ENCODE peak calls at places on chromosomes 5 and 9, in seven cellular contexts. One of them, this sample, is unnamed. For H3K27me3 and H3K36me3, the result is how much of the 10 kb centered on the place peaks cover.

GRCh38 chr5:98637607-98638006 is 135.9 kb upstream of the RGMB start:
- DNase-seq in heart left ventricle: no peak
- DNase-seq in esophagus squamous epithelium: no peak
- DNase-seq in endothelial cell of umbilical vein: no peak
- DNase-seq in bronchial epithelial cell: no peak
- DNase-seq in mammary epithelial cell: no peak
- DNase-seq in RWPE2: no peak
- DNase-seq in this sample: no peak

GRCh38 chr9:135326141-135326540 is 153.4 kb upstream of the PPP1R26 start:
- DNase-seq in bronchial epithelial cell: no peak
- DNase-seq in endothelial cell of umbilical vein: no peak
- DNase-seq in mammary epithelial cell: no peak
- DNase-seq in heart left ventricle: no peak
- DNase-seq in RWPE2: no peak
- DNase-seq in esophagus squamous epithelium: no peak
- DNase-seq in this sample: no peak

GRCh38 chr5:56350030-56350594 is 117.0 kb upstream of the ANKRD55 start:
- DNase-seq in mammary epithelial cell: no peak
- DNase-seq in bronchial epithelial cell: no peak
- DNase-seq in esophagus squamous epithelium: no peak
- DNase-seq in endothelial cell of umbilical vein: no peak
- DNase-seq in heart left ventricle: no peak
- DNase-seq in RWPE2: no peak
- DNase-seq in this sample: no peak

GRCh38 chr9:134188421-134189166 is 24.2 kb upstream of the RNU6ATAC start:
- DNase-seq in heart left ventricle: peak
- DNase-seq in endothelial cell of umbilical vein: no peak
- DNase-seq in bronchial epithelial cell: no peak
- DNase-seq in esophagus squamous epithelium: no peak
- DNase-seq in mammary epithelial cell: no peak
- DNase-seq in RWPE2: no peak
- DNase-seq in this sample: no peak

GRCh38 chr9:126470251-126470993 is 143.3 kb upstream of the LMX1B start:
- DNase-seq in bronchial epithelial cell: no peak
- DNase-seq in heart left ventricle: peak
- DNase-seq in RWPE2: peak
- DNase-seq in endothelial cell of umbilical vein: no peak
- DNase-seq in mammary epithelial cell: no peak
- DNase-seq in esophagus squamous epithelium: no peak
- DNase-seq in this sample: no peak

GRCh38 chr5:59002162-59002825 is 419.4 kb downstream of the RAB3C start:
- DNase-seq in esophagus squamous epithelium: no peak
- DNase-seq in endothelial cell of umbilical vein: no peak
- DNase-seq in heart left ventricle: no peak
- DNase-seq in RWPE2: no peak
- DNase-seq in bronchial epithelial cell: no peak
- DNase-seq in mammary epithelial cell: no peak
- DNase-seq in this sample: no peak

GRCh38 chr5:119943148-119943547 is 313.8 kb downstream of the FAM170A start:
- DNase-seq in esophagus squamous epithelium: no peak
- DNase-seq in mammary epithelial cell: no peak
- DNase-seq in heart left ventricle: no peak
- DNase-seq in bronchial epithelial cell: peak
- DNase-seq in endothelial cell of umbilical vein: peak
- DNase-seq in RWPE2: no peak
- DNase-seq in this sample: no peak

GRCh38 chr5:120139039-120139438 is 325.1 kb upstream of the PRR16 start:
- DNase-seq in esophagus squamous epithelium: no peak
- DNase-seq in heart left ventricle: no peak
- DNase-seq in bronchial epithelial cell: peak
- DNase-seq in RWPE2: no peak
- DNase-seq in endothelial cell of umbilical vein: peak
- DNase-seq in mammary epithelial cell: peak
- DNase-seq in this sample: no peak

GRCh38 chr9:136991993-136992818 is at the start of gene PAXX:
- DNase-seq in endothelial cell of umbilical vein: peak
- DNase-seq in RWPE2: peak
- DNase-seq in heart left ventricle: peak
- DNase-seq in esophagus squamous epithelium: peak
- DNase-seq in bronchial epithelial cell: peak
- DNase-seq in mammary epithelial cell: peak
- DNase-seq in this sample: peak

GRCh38 chr5:10622810-10623209 is 58.9 kb downstream of the ANKRD33B start:
- DNase-seq in heart left ventricle: no peak
- DNase-seq in bronchial epithelial cell: no peak
- DNase-seq in esophagus squamous epithelium: no peak
- DNase-seq in RWPE2: no peak
- DNase-seq in mammary epithelial cell: no peak
- DNase-seq in endothelial cell of umbilical vein: no peak
- DNase-seq in this sample: no peak

GRCh38 chr5:72917371-72917776 is 38.5 kb upstream of the FCHO2 start:
- DNase-seq in heart left ventricle: no peak
- DNase-seq in bronchial epithelial cell: no peak
- DNase-seq in mammary epithelial cell: no peak
- DNase-seq in RWPE2: no peak
- DNase-seq in endothelial cell of umbilical vein: no peak
- DNase-seq in esophagus squamous epithelium: no peak
- DNase-seq in this sample: no peak

GRCh38 chr5:178589180-178590140 is 733 bp downstream of the COL23A1 start:
- DNase-seq in bronchial epithelial cell: no peak
- DNase-seq in heart left ventricle: no peak
- DNase-seq in RWPE2: no peak
- DNase-seq in mammary epithelial cell: peak
- DNase-seq in endothelial cell of umbilical vein: peak
- DNase-seq in esophagus squamous epithelium: no peak
- DNase-seq in this sample: no peak

GRCh38 chr5:61228691-61229280 is 66.5 kb upstream of the SMIM15 start:
- DNase-seq in bronchial epithelial cell: peak
- DNase-seq in esophagus squamous epithelium: no peak
- DNase-seq in heart left ventricle: no peak
- DNase-seq in endothelial cell of umbilical vein: peak
- DNase-seq in mammary epithelial cell: peak
- DNase-seq in RWPE2: no peak
- DNase-seq in this sample: no peak

GRCh38 chr5:524442-525163 is at the start of gene SLC9A3:
- DNase-seq in bronchial epithelial cell: no peak
- DNase-seq in esophagus squamous epithelium: no peak
- DNase-seq in mammary epithelial cell: no peak
- DNase-seq in heart left ventricle: no peak
- DNase-seq in RWPE2: no peak
- DNase-seq in endothelial cell of umbilical vein: no peak
- DNase-seq in this sample: no peak

GRCh38 chr5:525164-525761 is 1.0 kb upstream of the SLC9A3 start:
- DNase-seq in RWPE2: no peak
- DNase-seq in bronchial epithelial cell: no peak
- DNase-seq in heart left ventricle: peak
- DNase-seq in esophagus squamous epithelium: no peak
- DNase-seq in mammary epithelial cell: no peak
- DNase-seq in endothelial cell of umbilical vein: no peak
- DNase-seq in this sample: no peak

GRCh38 chr5:526456-527088 is 2.3 kb upstream of the SLC9A3 start:
- DNase-seq in endothelial cell of umbilical vein: no peak
- DNase-seq in RWPE2: no peak
- DNase-seq in mammary epithelial cell: no peak
- DNase-seq in bronchial epithelial cell: no peak
- DNase-seq in esophagus squamous epithelium: no peak
- DNase-seq in heart left ventricle: no peak
- DNase-seq in this sample: no peak

GRCh38 chr5:527646-528591 is 3.7 kb upstream of the SLC9A3 start:
- DNase-seq in mammary epithelial cell: no peak
- DNase-seq in esophagus squamous epithelium: no peak
- DNase-seq in heart left ventricle: peak
- DNase-seq in RWPE2: no peak
- DNase-seq in bronchial epithelial cell: no peak
- DNase-seq in endothelial cell of umbilical vein: no peak
- DNase-seq in this sample: no peak

GRCh38 chr5:525916-526315 is 1.7 kb upstream of the SLC9A3 start:
- DNase-seq in mammary epithelial cell: no peak
- DNase-seq in bronchial epithelial cell: no peak
- DNase-seq in endothelial cell of umbilical vein: no peak
- DNase-seq in heart left ventricle: peak
- DNase-seq in esophagus squamous epithelium: no peak
- DNase-seq in RWPE2: no peak
- DNase-seq in this sample: no peak
- H3K27me3 ChIP-seq in mammary epithelial cell: under half
- H3K27me3 ChIP-seq in bronchial epithelial cell: under half
- H3K27me3 ChIP-seq in endothelial cell of umbilical vein: half or more
- H3K27me3 ChIP-seq in heart left ventricle: half or more
- H3K27me3 ChIP-seq in esophagus squamous epithelium: half or more
- H3K27me3 ChIP-seq in RWPE2: half or more
- H3K27me3 ChIP-seq in this sample: under half

GRCh38 chr9:21584890-21585289 is 102.8 kb upstream of the IFNE start:
- DNase-seq in bronchial epithelial cell: no peak
- DNase-seq in RWPE2: no peak
- DNase-seq in esophagus squamous epithelium: no peak
- DNase-seq in heart left ventricle: no peak
- DNase-seq in endothelial cell of umbilical vein: peak
- DNase-seq in mammary epithelial cell: no peak
- DNase-seq in this sample: no peak

GRCh38 chr9:21589344-21590056 is 107.4 kb upstream of the IFNE start:
- DNase-seq in RWPE2: no peak
- DNase-seq in heart left ventricle: no peak
- DNase-seq in esophagus squamous epithelium: no peak
- DNase-seq in bronchial epithelial cell: no peak
- DNase-seq in mammary epithelial cell: no peak
- DNase-seq in endothelial cell of umbilical vein: no peak
- DNase-seq in this sample: no peak

GRCh38 chr9:21590058-21590996 is 108.2 kb upstream of the IFNE start:
- DNase-seq in bronchial epithelial cell: peak
- DNase-seq in esophagus squamous epithelium: no peak
- DNase-seq in endothelial cell of umbilical vein: no peak
- DNase-seq in mammary epithelial cell: peak
- DNase-seq in heart left ventricle: no peak
- DNase-seq in RWPE2: no peak
- DNase-seq in this sample: no peak

GRCh38 chr9:21583628-21584027 is 101.5 kb upstream of the IFNE start:
- DNase-seq in bronchial epithelial cell: no peak
- DNase-seq in esophagus squamous epithelium: no peak
- DNase-seq in RWPE2: no peak
- DNase-seq in heart left ventricle: no peak
- DNase-seq in endothelial cell of umbilical vein: no peak
- DNase-seq in mammary epithelial cell: no peak
- DNase-seq in this sample: no peak

GRCh38 chr9:21585756-21586752 is 103.9 kb upstream of the IFNE start:
- DNase-seq in bronchial epithelial cell: peak
- DNase-seq in mammary epithelial cell: no peak
- DNase-seq in endothelial cell of umbilical vein: no peak
- DNase-seq in RWPE2: no peak
- DNase-seq in esophagus squamous epithelium: no peak
- DNase-seq in heart left ventricle: no peak
- DNase-seq in this sample: no peak
- TF ChIP-seq CTCF in bronchial epithelial cell: peak
- TF ChIP-seq CTCF in mammary epithelial cell: peak
- TF ChIP-seq CTCF in endothelial cell of umbilical vein: no peak
- TF ChIP-seq CTCF in RWPE2: peak
- TF ChIP-seq CTCF in esophagus squamous epithelium: no peak
- TF ChIP-seq CTCF in heart left ventricle: no peak
- TF ChIP-seq CTCF in this sample: no peak

GRCh38 chr5:29992248-29992647 is 1201.2 kb upstream of the CDH6 start:
- DNase-seq in bronchial epithelial cell: no peak
- DNase-seq in heart left ventricle: no peak
- DNase-seq in RWPE2: no peak
- DNase-seq in esophagus squamous epithelium: no peak
- DNase-seq in endothelial cell of umbilical vein: no peak
- DNase-seq in mammary epithelial cell: no peak
- DNase-seq in this sample: no peak

GRCh38 chr5:29995154-29995553 is 1198.3 kb upstream of the CDH6 start:
- DNase-seq in mammary epithelial cell: no peak
- DNase-seq in endothelial cell of umbilical vein: no peak
- DNase-seq in bronchial epithelial cell: no peak
- DNase-seq in RWPE2: no peak
- DNase-seq in esophagus squamous epithelium: no peak
- DNase-seq in heart left ventricle: no peak
- DNase-seq in this sample: no peak

GRCh38 chr5:29993286-29993685 is 1200.2 kb upstream of the CDH6 start:
- DNase-seq in heart left ventricle: no peak
- DNase-seq in RWPE2: no peak
- DNase-seq in bronchial epithelial cell: no peak
- DNase-seq in endothelial cell of umbilical vein: no peak
- DNase-seq in mammary epithelial cell: no peak
- DNase-seq in esophagus squamous epithelium: no peak
- DNase-seq in this sample: no peak

GRCh38 chr5:29990681-29991080 is 1202.8 kb upstream of the CDH6 start:
- DNase-seq in heart left ventricle: no peak
- DNase-seq in mammary epithelial cell: no peak
- DNase-seq in bronchial epithelial cell: no peak
- DNase-seq in esophagus squamous epithelium: no peak
- DNase-seq in RWPE2: no peak
- DNase-seq in endothelial cell of umbilical vein: no peak
- DNase-seq in this sample: no peak

DNA sequence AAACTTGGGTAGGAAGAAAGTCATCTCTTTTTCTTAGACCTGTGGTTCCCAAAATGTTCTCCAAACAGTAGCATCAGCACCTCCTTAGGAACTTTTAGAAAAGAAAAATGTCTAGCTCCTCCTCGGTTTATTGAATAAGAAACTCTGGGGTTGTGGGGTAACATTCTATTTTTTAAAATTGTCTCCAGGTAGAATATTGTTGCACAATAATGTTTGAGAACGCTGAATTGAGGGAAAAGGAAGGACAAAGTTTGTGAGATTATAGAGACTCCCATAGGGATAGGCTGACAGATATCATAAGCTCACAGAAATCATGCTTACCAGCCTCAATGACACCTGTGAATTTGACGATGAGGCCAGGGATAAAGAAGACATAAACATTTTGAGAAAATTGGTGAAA is 1199.0 kb upstream of the CDH6 start:
- DNase-seq in RWPE2: no peak
- DNase-seq in esophagus squamous epithelium: no peak
- DNase-seq in heart left ventricle: no peak
- DNase-seq in mammary epithelial cell: no peak
- DNase-seq in endothelial cell of umbilical vein: no peak
- DNase-seq in bronchial epithelial cell: no peak
- DNase-seq in this sample: no peak
- H3K36me3 ChIP-seq in RWPE2: under half
- H3K36me3 ChIP-seq in esophagus squamous epithelium: under half
- H3K36me3 ChIP-seq in heart left ventricle: under half
- H3K36me3 ChIP-seq in mammary epithelial cell: under half
- H3K36me3 ChIP-seq in endothelial cell of umbilical vein: under half
- H3K36me3 ChIP-seq in bronchial epithelial cell: under half
- H3K36me3 ChIP-seq in this sample: under half

DNA sequence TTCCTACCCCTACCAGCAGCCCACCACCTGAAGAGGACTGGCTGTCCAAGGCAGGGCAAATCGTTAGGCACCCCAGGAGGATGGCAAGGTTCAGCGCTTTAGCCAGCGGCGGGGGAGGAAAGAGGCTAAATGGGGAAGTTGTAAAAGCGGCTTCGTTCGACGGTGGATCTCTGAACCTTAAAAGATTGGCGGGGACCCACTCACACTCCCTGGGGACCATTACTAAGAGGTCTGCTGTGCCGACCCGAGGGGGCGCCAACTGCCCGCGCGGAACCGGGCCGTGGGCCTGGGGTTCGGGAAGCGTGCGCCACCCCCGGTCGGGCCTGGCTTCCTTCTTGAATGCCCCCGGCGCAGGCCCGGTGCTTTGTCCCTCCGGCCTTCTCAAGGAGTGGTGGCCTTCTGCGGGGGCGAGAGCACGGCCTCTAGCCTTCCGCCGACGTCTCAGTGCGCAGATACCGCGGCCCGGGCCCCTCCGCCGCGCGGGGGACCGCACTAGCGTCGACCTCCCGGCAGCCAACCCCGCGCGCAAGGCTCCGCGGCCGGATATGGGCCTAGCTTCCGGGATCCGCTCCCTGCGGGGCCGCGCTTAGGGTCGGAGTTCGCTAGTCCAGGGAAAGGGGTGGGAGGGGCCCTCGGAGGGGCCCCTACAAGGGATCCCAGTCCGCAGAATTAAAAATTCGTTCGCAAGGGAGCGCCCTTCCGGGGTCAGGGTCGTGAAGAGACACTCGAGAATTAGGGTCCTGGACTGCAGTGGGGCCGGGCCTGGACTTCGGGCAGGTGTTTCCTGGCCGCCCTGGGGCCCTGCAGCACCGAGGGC is 10.5 kb downstream of the NR2F1-AS1 start:
- DNase-seq in endothelial cell of umbilical vein: no peak
- DNase-seq in bronchial epithelial cell: no peak
- DNase-seq in heart left ventricle: peak
- DNase-seq in esophagus squamous epithelium: no peak
- DNase-seq in RWPE2: no peak
- DNase-seq in mammary epithelial cell: no peak
- DNase-seq in this sample: no peak
- H3K27me3 ChIP-seq in endothelial cell of umbilical vein: under half
- H3K27me3 ChIP-seq in bronchial epithelial cell: under half
- H3K27me3 ChIP-seq in heart left ventricle: half or more
- H3K27me3 ChIP-seq in esophagus squamous epithelium: half or more
- H3K27me3 ChIP-seq in RWPE2: under half
- H3K27me3 ChIP-seq in mammary epithelial cell: under half
- H3K27me3 ChIP-seq in this sample: under half

This sample was measured in right atrium auricular region.